ENCODE peak calls at places on chromosomes 3 and 15, in ten cellular contexts. D is lung, Y is left lung, A is IMR-90, V is neural progenitor cell, N is astrocyte of the cerebellum, P is Peyer's patch, X is fibroblast of mammary gland, E is uterus, S is GM06990. Q is an unnamed sample.

GRCh38 chr3:127887321-127887720 is 27.7 kb upstream of the KBTBD12 start:
- DNase-seq in D (no peak), Y (no peak), A (no peak), V (no peak), N (no peak), P (no peak), X (peak; percentile 59), E (no peak), S (no peak), Q (no peak)

GRCh38 chr3:119357190-119357589 is 63.0 kb downstream of the ARHGAP31 start:
- DNase-seq in D (peak; percentile 52), Y (peak; percentile 80), A (no peak), V (no peak), N (no peak), P (no peak), X (no peak), E (no peak), S (no peak), Q (no peak)

GRCh38 chr15:88920186-88920891 is 7.2 kb upstream of the MFGE8 start:
- DNase-seq in D (no peak), Y (no peak), A (peak; percentile 77), V (no peak), N (no peak), P (no peak), X (peak; percentile 91), E (no peak), S (no peak), Q (peak; percentile 54)

GRCh38 chr3:117531078-117531477 is 821.5 kb downstream of the TUSC7 start:
- DNase-seq in D (no peak), Y (no peak), A (no peak), V (no peak), N (no peak), P (no peak), X (no peak), E (no peak), S (no peak), Q (peak; percentile 28)

GRCh38 chr3:153166206-153166605 is 4.2 kb downstream of the RAP2B start:
- DNase-seq in D (no peak), Y (no peak), A (peak; percentile 33), V (no peak), N (no peak), P (no peak), X (no peak), E (no peak), S (no peak), Q (peak; percentile 54)

GRCh38 chr3:59326246-59327024 is 276.6 kb upstream of the CFAP20DC start:
- DNase-seq in D (no peak), Y (no peak), A (no peak), V (peak; percentile 13), N (no peak), P (no peak), X (no peak), E (no peak), S (no peak), Q (no peak)

GRCh38 chr3:11236588-11237461 is 35.4 kb upstream of the ATG7 start:
- DNase-seq in D (peak; percentile 71), Y (peak; percentile 84), A (peak; percentile 69), V (peak; percentile 74), N (no peak), P (peak; percentile 83), X (peak; percentile 47), E (peak; percentile 38), S (peak; percentile 31), Q (peak; percentile 73)

GRCh38 chr3:53318522-53318921 is 28.8 kb downstream of the DCP1A start:
- DNase-seq in D (no peak), Y (no peak), A (peak; percentile 69), V (no peak), N (peak; percentile 5), P (no peak), X (peak; percentile 73), E (no peak), S (no peak), Q (peak; percentile 85)

GRCh38 chr3:61454000-61454399 is 107.4 kb upstream of the PTPRG start:
- DNase-seq in D (no peak), Y (no peak), A (no peak), V (peak; percentile 87), N (no peak), P (no peak), X (peak; percentile 7), E (no peak), S (no peak), Q (no peak)

GRCh38 chr3:139630532-139630931 is 47.2 kb downstream of the NMNAT3 start:
- DNase-seq in D (no peak), Y (no peak), A (no peak), V (peak; percentile 33), N (peak; percentile 22), P (no peak), X (no peak), E (no peak), S (no peak), Q (no peak)

GRCh38 chr3:184003187-184003967 is 14.3 kb downstream of the ABCC5 start:
- DNase-seq in D (no peak), Y (no peak), A (peak; percentile 81), V (no peak), N (peak; percentile 19), P (no peak), X (peak; percentile 38), E (no peak), S (no peak), Q (peak; percentile 88)

GRCh38 chr3:141080407-141080806 is 29.3 kb downstream of the SPSB4 start:
- DNase-seq in D (no peak), Y (no peak), A (no peak), V (no peak), N (no peak), P (no peak), X (no peak), E (no peak), S (no peak), Q (no peak)

GRCh38 chr3:58271901-58272501 is 34.0 kb upstream of the RPP14 start:
- DNase-seq in D (no peak), Y (no peak), A (peak; percentile 93), V (no peak), N (peak; percentile 87), P (no peak), X (peak; percentile 93), E (no peak), S (no peak), Q (peak; percentile 91)

GRCh38 chr15:33242669-33243191 is 48.2 kb upstream of the FMN1 start:
- DNase-seq in D (no peak), Y (no peak), A (no peak), V (peak; percentile 58), N (no peak), P (no peak), X (peak; percentile 33), E (no peak), S (no peak), Q (peak; percentile 1)

GRCh38 chr3:10366681-10367101 is 45.8 kb upstream of the SEC13 start:
- DNase-seq in D (no peak), Y (no peak), A (peak; percentile 100), V (peak; percentile 36), N (peak; percentile 100), P (peak; percentile 21), X (peak; percentile 98), E (no peak), S (no peak), Q (peak; percentile 98)

DNA sequence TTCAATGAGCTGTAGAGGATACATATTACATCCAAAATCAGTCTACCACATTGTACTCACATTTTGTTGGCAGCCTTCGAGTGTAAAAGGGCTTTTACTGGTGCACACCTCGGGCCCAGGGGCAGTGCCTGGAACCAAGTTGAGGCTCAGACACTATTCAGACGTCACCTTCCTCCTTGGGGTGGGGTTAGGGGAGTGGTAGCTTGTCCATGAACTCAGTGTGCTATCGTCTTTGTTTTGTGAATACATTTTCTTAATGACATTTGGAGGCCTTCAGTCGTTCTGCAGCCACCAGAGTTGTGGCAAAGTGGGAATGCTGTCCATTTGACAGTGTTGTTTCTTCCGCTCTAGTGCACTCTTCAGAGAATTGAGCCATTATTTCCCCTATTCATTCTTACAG is 114.2 kb downstream of the PGPEP1L start:
- DNase-seq in D (no peak), Y (no peak), A (no peak), V (no peak), N (no peak), P (no peak), X (no peak), E (no peak), S (no peak), Q (no peak)
- H3K4me3 ChIP-seq in D (no peak overlapping the region), Y (no peak overlapping the region), A (no peak overlapping the region), V (no peak overlapping the region), N (no peak overlapping the region), P (no peak overlapping the region), X (no peak overlapping the region), E (no peak overlapping the region), S (no peak overlapping the region), Q (no peak overlapping the region)

GRCh38 chr15:73681856-73682596 is 2.2 kb upstream of the CD276 start:
- DNase-seq in D (no peak), Y (no peak), A (no peak), V (no peak), N (no peak), P (no peak), X (peak; percentile 42), E (no peak), S (no peak), Q (no peak)

GRCh38 chr15:73685561-73685960 is 1.4 kb downstream of the CD276 start:
- DNase-seq in D (no peak), Y (no peak), A (peak; percentile 20), V (no peak), N (no peak), P (no peak), X (peak; percentile 40), E (no peak), S (no peak), Q (no peak)

GRCh38 chr15:73682597-73683090 is 1.5 kb upstream of the CD276 start:
- DNase-seq in D (no peak), Y (no peak), A (no peak), V (no peak), N (no peak), P (no peak), X (no peak), E (no peak), S (no peak), Q (no peak)

GRCh38 chr15:73683257-73683623 is 943 bp upstream of the CD276 start:
- DNase-seq in D (no peak), Y (no peak), A (no peak), V (no peak), N (no peak), P (no peak), X (no peak), E (no peak), S (no peak), Q (no peak)

GRCh38 chr15:73683624-73684536 is at the start of gene CD276:
- DNase-seq in D (peak; percentile 78), Y (peak; percentile 92), A (peak; percentile 64), V (peak; percentile 93), N (no peak), P (peak; percentile 81), X (peak; percentile 72), E (peak; percentile 68), S (no peak), Q (peak; percentile 58)
- TF ChIP-seq CTCF in D (no peak), Y (no peak), A (peak; percentile 43), V (peak; percentile 41), N (peak; percentile 28), P (peak; percentile 22), X (peak; percentile 18), E (no peak), S (peak; percentile 18), Q (peak; percentile 36)

GRCh38 chr15:72227720-72228119 is 3.3 kb downstream of the PKM start:
- DNase-seq in D (no peak), Y (no peak), A (no peak), V (no peak), N (no peak), P (no peak), X (no peak), E (no peak), S (no peak), Q (no peak)
- H3K4me3 ChIP-seq in D (no peak overlapping the region), Y (no peak overlapping the region), A (peak overlapping the region; percentile 44), V (peak overlapping the region; percentile 95), N (peak overlapping the region; percentile 94), P (peak overlapping the region; percentile 89), X (peak overlapping the region; percentile 96), E (no peak overlapping the region), S (peak overlapping the region; percentile 76), Q (peak overlapping the region; percentile 95)

GRCh38 chr3:132342183-132342582 is 25.0 kb downstream of the ACP3 start:
- DNase-seq in D (no peak), Y (no peak), A (no peak), V (peak; percentile 31), N (no peak), P (no peak), X (peak; percentile 41), E (no peak), S (no peak), Q (no peak)
- TF ChIP-seq CTCF in D (no peak), Y (no peak), A (no peak), V (peak; percentile 24), N (no peak), P (no peak), X (peak; percentile 30), E (no peak), S (no peak), Q (no peak)